ENCODE peak calls at places on chromosome 17, in seven cellular contexts. One of them, this sample, is unnamed.

GRCh38 chr17:67995568-67996191 is 589 bp downstream of the C17orf58 start:
- DNase-seq in NB4: peak
- DNase-seq in testis: no peak
- DNase-seq in tibial nerve: no peak
- DNase-seq in thyroid gland: peak
- DNase-seq in heart left ventricle: no peak
- DNase-seq in ovary: peak
- DNase-seq in this sample: no peak

GRCh38 chr17:16150251-16150859 is 65.0 kb downstream of the NCOR1 start:
- DNase-seq in heart left ventricle: no peak
- DNase-seq in NB4: no peak
- DNase-seq in tibial nerve: no peak
- DNase-seq in ovary: no peak
- DNase-seq in testis: no peak
- DNase-seq in thyroid gland: no peak
- DNase-seq in this sample: no peak

GRCh38 chr17:74513987-74514631 is 17.2 kb downstream of the CD300LB start:
- DNase-seq in tibial nerve: no peak
- DNase-seq in NB4: peak
- DNase-seq in ovary: no peak
- DNase-seq in thyroid gland: no peak
- DNase-seq in heart left ventricle: no peak
- DNase-seq in testis: peak
- DNase-seq in this sample: no peak

GRCh38 chr17:40738553-40738952 is 16.6 kb downstream of the KRT25 start:
- DNase-seq in tibial nerve: no peak
- DNase-seq in ovary: no peak
- DNase-seq in heart left ventricle: no peak
- DNase-seq in testis: no peak
- DNase-seq in thyroid gland: no peak
- DNase-seq in NB4: no peak
- DNase-seq in this sample: no peak

GRCh38 chr17:17416400-17417360 is 60.1 kb upstream of the MED9 start:
- DNase-seq in NB4: peak
- DNase-seq in heart left ventricle: no peak
- DNase-seq in testis: no peak
- DNase-seq in tibial nerve: no peak
- DNase-seq in thyroid gland: peak
- DNase-seq in ovary: no peak
- DNase-seq in this sample: no peak

GRCh38 chr17:82913304-82914043 is 73.7 kb upstream of the ZNF750 start:
- DNase-seq in tibial nerve: no peak
- DNase-seq in heart left ventricle: no peak
- DNase-seq in testis: no peak
- DNase-seq in NB4: peak
- DNase-seq in ovary: no peak
- DNase-seq in thyroid gland: peak
- DNase-seq in this sample: no peak

GRCh38 chr17:76005263-76006149 is 4.9 kb downstream of the CDK3 start:
- DNase-seq in NB4: peak
- DNase-seq in heart left ventricle: peak
- DNase-seq in tibial nerve: peak
- DNase-seq in thyroid gland: peak
- DNase-seq in ovary: peak
- DNase-seq in testis: peak
- DNase-seq in this sample: peak

GRCh38 chr17:55348749-55349354 is 72.8 kb downstream of the MMD start:
- DNase-seq in heart left ventricle: no peak
- DNase-seq in NB4: peak
- DNase-seq in thyroid gland: peak
- DNase-seq in testis: peak
- DNase-seq in ovary: peak
- DNase-seq in tibial nerve: peak
- DNase-seq in this sample: no peak

GRCh38 chr17:59643159-59643857 is 23.6 kb downstream of the CLTC start:
- DNase-seq in NB4: peak
- DNase-seq in heart left ventricle: no peak
- DNase-seq in thyroid gland: no peak
- DNase-seq in tibial nerve: no peak
- DNase-seq in testis: no peak
- DNase-seq in ovary: no peak
- DNase-seq in this sample: no peak

GRCh38 chr17:41322264-41322902 is 6.9 kb upstream of the KRTAP17-1 start:
- DNase-seq in thyroid gland: peak
- DNase-seq in heart left ventricle: no peak
- DNase-seq in NB4: peak
- DNase-seq in tibial nerve: no peak
- DNase-seq in ovary: no peak
- DNase-seq in testis: peak
- DNase-seq in this sample: no peak

GRCh38 chr17:64393000-64393402 is 2.3 kb upstream of the PECAM1 start:
- DNase-seq in testis: no peak
- DNase-seq in tibial nerve: no peak
- DNase-seq in NB4: no peak
- DNase-seq in thyroid gland: no peak
- DNase-seq in ovary: peak
- DNase-seq in heart left ventricle: no peak
- DNase-seq in this sample: no peak

GRCh38 chr17:16037636-16038035 is 38.0 kb downstream of the TTC19 start:
- DNase-seq in heart left ventricle: no peak
- DNase-seq in testis: no peak
- DNase-seq in thyroid gland: no peak
- DNase-seq in tibial nerve: no peak
- DNase-seq in NB4: no peak
- DNase-seq in ovary: no peak
- DNase-seq in this sample: no peak

GRCh38 chr17:78806451-78806850 is 24.4 kb upstream of the CYTH1 start:
- DNase-seq in thyroid gland: no peak
- DNase-seq in heart left ventricle: peak
- DNase-seq in ovary: no peak
- DNase-seq in testis: no peak
- DNase-seq in tibial nerve: no peak
- DNase-seq in NB4: no peak
- DNase-seq in this sample: no peak

GRCh38 chr17:10094806-10095205 is 103.6 kb downstream of the GAS7 start:
- DNase-seq in ovary: no peak
- DNase-seq in thyroid gland: no peak
- DNase-seq in tibial nerve: no peak
- DNase-seq in heart left ventricle: no peak
- DNase-seq in NB4: no peak
- DNase-seq in testis: no peak
- DNase-seq in this sample: no peak

GRCh38 chr17:35760587-35760986 is at the start of gene C17orf50:
- DNase-seq in testis: no peak
- DNase-seq in ovary: no peak
- DNase-seq in heart left ventricle: no peak
- DNase-seq in tibial nerve: no peak
- DNase-seq in thyroid gland: no peak
- DNase-seq in NB4: no peak
- DNase-seq in this sample: no peak

GRCh38 chr17:14833201-14833773 is 431.8 kb downstream of the PMP22 start:
- DNase-seq in ovary: no peak
- DNase-seq in tibial nerve: no peak
- DNase-seq in NB4: peak
- DNase-seq in thyroid gland: no peak
- DNase-seq in testis: no peak
- DNase-seq in heart left ventricle: no peak
- DNase-seq in this sample: no peak

GRCh38 chr17:35984140-35984539 is 2.4 kb downstream of the CCL14 start:
- DNase-seq in heart left ventricle: no peak
- DNase-seq in NB4: no peak
- DNase-seq in tibial nerve: no peak
- DNase-seq in ovary: no peak
- DNase-seq in thyroid gland: no peak
- DNase-seq in testis: no peak
- DNase-seq in this sample: no peak

GRCh38 chr17:47896672-47897490 is 845 bp downstream of the SP2 start:
- DNase-seq in tibial nerve: no peak
- DNase-seq in NB4: no peak
- DNase-seq in ovary: no peak
- DNase-seq in heart left ventricle: no peak
- DNase-seq in testis: no peak
- DNase-seq in thyroid gland: no peak
- DNase-seq in this sample: no peak

GRCh38 chr17:45127583-45128300 is 4.6 kb downstream of the PLCD3 start:
- DNase-seq in tibial nerve: peak
- DNase-seq in ovary: peak
- DNase-seq in thyroid gland: no peak
- DNase-seq in heart left ventricle: peak
- DNase-seq in testis: peak
- DNase-seq in NB4: no peak
- DNase-seq in this sample: no peak

GRCh38 chr17:47692137-47692894 is 1.6 kb upstream of the TBKBP1 start:
- DNase-seq in tibial nerve: no peak
- DNase-seq in thyroid gland: no peak
- DNase-seq in testis: no peak
- DNase-seq in ovary: no peak
- DNase-seq in NB4: no peak
- DNase-seq in heart left ventricle: no peak
- DNase-seq in this sample: no peak

GRCh38 chr17:39183766-39184165 is 13.7 kb downstream of the CACNB1 start:
- DNase-seq in NB4: no peak
- DNase-seq in thyroid gland: no peak
- DNase-seq in heart left ventricle: no peak
- DNase-seq in tibial nerve: no peak
- DNase-seq in ovary: no peak
- DNase-seq in testis: no peak
- DNase-seq in this sample: no peak
- TF ChIP-seq CTCF in NB4: no peak
- TF ChIP-seq CTCF in thyroid gland: no peak
- TF ChIP-seq CTCF in heart left ventricle: no peak
- TF ChIP-seq CTCF in tibial nerve: no peak
- TF ChIP-seq CTCF in ovary: no peak
- TF ChIP-seq CTCF in testis: no peak
- TF ChIP-seq CTCF in this sample: no peak

DNA sequence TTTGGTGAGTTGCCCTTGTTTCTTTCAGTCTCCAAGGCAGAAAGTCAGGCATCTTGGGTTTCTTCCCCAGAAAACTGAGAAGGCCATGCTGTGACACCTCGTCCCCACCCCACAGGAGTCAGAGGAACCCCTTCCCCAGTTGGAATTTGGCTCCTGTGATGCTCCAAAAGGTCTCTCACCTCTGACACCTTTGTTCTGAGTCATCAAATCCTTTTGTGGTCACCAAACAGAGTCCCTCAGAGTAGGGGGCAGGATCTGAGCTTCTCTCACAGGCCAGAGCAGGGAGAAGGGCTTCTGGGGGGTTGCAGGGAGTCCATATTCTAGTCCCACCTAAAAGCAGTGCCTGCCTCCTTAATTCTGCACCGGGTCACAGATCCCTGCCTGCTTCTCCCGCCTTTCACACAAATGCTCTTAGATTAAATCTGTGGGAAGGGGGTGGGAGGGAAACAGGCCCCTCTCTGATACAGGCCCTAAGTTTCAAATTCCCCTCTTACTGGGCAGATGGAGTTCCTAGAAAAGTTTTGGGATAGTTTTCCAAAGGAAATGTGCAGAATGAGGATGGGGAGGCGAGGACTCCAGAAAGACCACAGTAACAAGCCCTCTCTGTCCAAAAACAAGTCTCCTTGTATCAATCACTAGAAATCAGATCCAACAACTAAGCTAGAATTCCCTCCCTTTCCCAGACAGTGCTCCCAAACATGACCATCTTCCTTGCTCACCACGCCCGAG is 1.3 kb downstream of the PHOSPHO1 start:
- DNase-seq in heart left ventricle: no peak
- DNase-seq in testis: no peak
- DNase-seq in NB4: no peak
- DNase-seq in ovary: no peak
- DNase-seq in tibial nerve: no peak
- DNase-seq in thyroid gland: no peak
- DNase-seq in this sample: no peak
- H3K4me3 ChIP-seq in heart left ventricle: peak
- H3K4me3 ChIP-seq in testis: no peak
- H3K4me3 ChIP-seq in NB4: no peak
- H3K4me3 ChIP-seq in ovary: no peak
- H3K4me3 ChIP-seq in tibial nerve: no peak
- H3K4me3 ChIP-seq in thyroid gland: no peak
- H3K4me3 ChIP-seq in this sample: no peak

GRCh38 chr17:8412089-8412488 is 14.5 kb upstream of the RNF222 start:
- DNase-seq in thyroid gland: no peak
- DNase-seq in testis: no peak
- DNase-seq in heart left ventricle: no peak
- DNase-seq in tibial nerve: no peak
- DNase-seq in NB4: peak
- DNase-seq in ovary: no peak
- DNase-seq in this sample: no peak
- TF ChIP-seq POLR2A in thyroid gland: no peak
- TF ChIP-seq POLR2A in testis: no peak
- TF ChIP-seq POLR2A in heart left ventricle: no peak
- TF ChIP-seq POLR2A in tibial nerve: no peak
- TF ChIP-seq POLR2A in NB4: no peak
- TF ChIP-seq POLR2A in ovary: no peak
- TF ChIP-seq POLR2A in this sample: no peak

DNA sequence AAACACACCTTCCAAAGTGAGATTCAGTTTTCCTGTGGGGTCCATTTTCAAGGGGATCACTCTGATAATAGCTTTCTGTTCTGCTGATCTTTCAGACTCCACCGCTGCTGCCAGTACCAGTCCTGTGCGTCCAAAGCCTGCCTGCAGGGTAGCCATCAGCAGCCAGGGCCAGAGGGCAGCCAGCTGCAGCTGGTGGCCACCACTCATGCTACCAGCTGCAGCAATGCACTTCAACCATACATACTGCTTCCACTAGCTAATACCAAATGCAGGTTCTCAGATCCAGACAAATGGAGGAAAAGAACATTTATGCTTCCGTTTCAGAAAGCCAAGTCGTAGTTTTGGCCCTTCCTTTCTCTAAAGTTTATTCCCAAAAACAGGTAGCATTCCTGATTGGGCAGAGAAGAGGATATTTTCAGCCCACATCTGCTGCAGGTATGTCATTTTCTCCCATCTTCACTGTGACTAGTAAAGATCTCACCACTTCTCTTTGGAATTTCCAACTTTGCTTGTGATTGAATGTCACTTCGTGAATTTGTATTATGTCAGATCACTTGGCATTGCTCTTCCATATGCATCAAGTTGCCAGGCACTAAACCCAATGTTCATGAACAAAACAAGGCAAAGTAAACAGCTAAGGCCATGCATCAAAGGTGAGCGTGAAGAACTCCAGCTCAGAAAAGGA is 1.8 kb downstream of the RNF43 start:
- DNase-seq in testis: peak
- DNase-seq in tibial nerve: no peak
- DNase-seq in ovary: no peak
- DNase-seq in thyroid gland: peak
- DNase-seq in heart left ventricle: peak
- DNase-seq in NB4: no peak
- DNase-seq in this sample: no peak
- TF ChIP-seq CTCF in testis: no peak
- TF ChIP-seq CTCF in tibial nerve: no peak
- TF ChIP-seq CTCF in ovary: no peak
- TF ChIP-seq CTCF in thyroid gland: no peak
- TF ChIP-seq CTCF in heart left ventricle: no peak
- TF ChIP-seq CTCF in NB4: no peak
- TF ChIP-seq CTCF in this sample: no peak